ENCODE peak calls at places on chromosome 18, in five cellular contexts. G, H, F, U and B are unnamed samples.
A peak's percentile ranks its signal among the peaks of the same experiment; 100 is the strongest.

GRCh38 chr18:3722662-3723433 is 272.9 kb downstream of the TGIF1 start:
- DNase-seq in H (no peak), G (peak; percentile 83), U (no peak), F (peak; percentile 13), B (peak; percentile 36)

GRCh38 chr18:3453540-3454364 is 3.8 kb downstream of the TGIF1 start:
- DNase-seq in F (peak; percentile 76), G (peak; percentile 98), H (peak; percentile 90), U (peak; percentile 20), B (peak; percentile 68)

GRCh38 chr18:61589724-61590065 is 256.5 kb downstream of the CDH20 start:
- DNase-seq in F (peak; percentile 17), H (no peak), G (peak; percentile 86), U (no peak), B (no peak)

GRCh38 chr18:2173464-2173863 is 397.8 kb downstream of the METTL4 start:
- DNase-seq in H (no peak), F (peak; percentile 46), G (peak; percentile 48), U (no peak), B (no peak)

GRCh38 chr18:45654677-45655076 is 39.4 kb downstream of the SLC14A2 start:
- DNase-seq in F (no peak), U (no peak), H (no peak), G (no peak), B (no peak)

GRCh38 chr18:33923980-33924379 is 300.7 kb downstream of the NOL4 start:
- DNase-seq in H (no peak), G (no peak), F (no peak), U (no peak), B (no peak)

GRCh38 chr18:76647322-76647721 is 152.3 kb upstream of the ZNF516 start:
- DNase-seq in F (no peak), U (no peak), H (no peak), G (no peak), B (no peak)

GRCh38 chr18:80179857-80180558 is 67.3 kb downstream of the PARD6G start:
- DNase-seq in H (no peak), F (no peak), U (no peak), G (no peak), B (no peak)

DNA sequence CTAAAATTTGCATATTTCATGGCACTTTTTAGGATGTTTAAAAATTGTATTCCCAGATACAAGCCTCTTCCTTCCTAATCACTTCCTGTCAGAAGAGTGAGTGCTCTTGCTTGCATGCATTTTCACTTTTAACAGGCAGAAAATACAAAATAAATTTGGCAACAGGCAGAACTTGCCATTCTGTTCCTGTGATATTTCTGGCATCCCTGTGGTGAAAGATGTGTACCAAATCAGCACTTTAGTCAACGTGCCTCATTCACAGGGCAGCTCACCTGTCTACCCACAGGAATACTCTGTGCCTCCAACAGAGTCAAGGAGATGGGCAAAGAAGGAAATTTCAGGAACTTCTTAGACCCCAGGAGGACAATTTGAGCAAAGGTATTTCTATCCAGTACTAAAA is 360.9 kb downstream of the AKAIN1 start:
- DNase-seq in G (no peak), H (no peak), U (no peak), F (no peak), B (no peak)
- TF ChIP-seq POLR2A in G (no peak), H (no peak), U (no peak), F (no peak), B (no peak)

DNA sequence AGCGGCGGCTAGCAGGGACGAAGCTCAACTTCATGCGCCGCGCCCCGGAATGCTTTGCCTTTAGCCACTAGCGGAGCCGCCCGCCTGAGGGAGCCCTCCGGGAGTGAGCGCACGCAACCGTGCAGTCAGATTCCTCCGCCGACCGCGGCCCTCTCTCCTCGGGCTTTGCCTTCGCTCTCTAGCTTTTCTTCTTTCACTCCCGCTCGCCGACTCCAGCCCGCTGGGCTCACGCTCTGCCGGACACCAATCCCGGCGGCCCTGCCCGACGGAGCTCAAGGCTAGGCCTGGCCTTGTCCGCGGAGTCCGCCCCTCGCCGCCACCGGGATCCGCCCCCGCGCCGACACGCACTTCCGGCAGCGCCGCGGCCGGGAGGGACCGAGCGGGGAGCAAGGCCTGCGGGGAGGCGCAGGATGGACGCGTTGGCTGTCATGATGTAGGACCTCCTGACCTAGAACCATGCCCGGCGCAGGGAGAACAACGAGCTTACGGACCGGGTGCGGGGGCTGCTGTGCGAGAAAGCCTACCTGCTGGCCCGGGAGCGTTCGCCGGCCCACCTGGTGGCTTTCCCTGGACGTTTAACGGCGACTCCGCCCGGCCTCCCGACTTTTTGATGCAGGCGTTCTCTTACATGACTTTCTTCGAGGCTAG is 40.8 kb upstream of the AKAIN1 start:
- DNase-seq in U (peak; percentile 83), F (peak; percentile 89), H (peak; percentile 94), G (peak; percentile 85), B (peak; percentile 96)
- TF ChIP-seq POLR2A in U (peak; percentile 75), F (peak; percentile 82), H (peak; percentile 44), G (peak; percentile 78), B (peak; percentile 79)

GRCh38 chr18:31042391-31043181 is at the start of gene DSC3:
- DNase-seq in U (no peak), F (peak; percentile 39), G (no peak), H (no peak), B (no peak)
- TF ChIP-seq POLR2A in U (no peak), F (no peak), G (no peak), H (no peak), B (no peak)

DNA sequence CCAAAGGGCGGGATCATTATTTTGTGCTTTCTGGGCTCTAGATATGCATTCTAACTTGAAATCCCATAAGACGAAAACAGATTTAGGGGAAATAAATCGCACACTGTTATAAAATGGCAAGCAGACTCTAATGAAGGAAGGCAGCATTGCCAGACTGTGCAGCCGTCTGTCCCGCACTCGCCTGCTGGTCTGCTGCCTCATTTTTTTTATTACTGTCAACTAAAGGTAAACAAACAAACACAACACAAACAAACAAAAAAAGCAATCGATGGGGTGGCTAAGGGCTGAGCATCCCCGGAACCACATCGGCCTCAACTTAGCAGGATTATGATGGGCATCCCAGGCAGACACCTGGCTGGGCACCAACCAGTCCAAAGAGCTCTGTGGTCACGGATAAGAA is 24.3 kb downstream of the ZNF521 start:
- DNase-seq in U (no peak), G (no peak), F (no peak), H (no peak), B (no peak)
- TF ChIP-seq POLR2A in U (no peak), G (no peak), F (no peak), H (no peak), B (no peak)

DNA sequence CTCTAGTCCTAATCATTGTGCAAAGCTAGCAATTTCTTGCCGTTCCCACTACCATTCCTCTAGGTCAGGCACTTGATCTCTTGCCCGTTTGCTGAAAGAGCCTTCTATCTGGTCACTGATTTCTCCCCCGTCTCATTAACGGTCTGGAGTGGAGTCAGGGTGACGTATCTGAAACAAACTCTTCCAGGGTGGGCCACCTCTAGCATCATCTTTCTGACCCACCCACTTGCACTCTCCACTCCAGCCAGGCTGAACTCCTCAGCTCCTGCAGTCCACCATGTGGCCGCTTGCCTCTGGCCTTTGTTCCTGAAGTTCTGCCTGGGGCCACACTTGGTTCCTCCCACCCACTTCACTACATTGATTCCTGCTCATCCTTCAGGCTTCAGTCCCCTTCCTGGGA is 13.3 kb downstream of the BCL2 start:
- DNase-seq in G (no peak), H (no peak), F (no peak), U (no peak), B (no peak)
- TF ChIP-seq POLR2A in G (no peak), H (no peak), F (no peak), U (no peak), B (no peak)

GRCh38 chr18:21131698-21132230 is 20.2 kb upstream of the ROCK1 start:
- DNase-seq in G (no peak), H (no peak), F (no peak), U (no peak), B (no peak)
- TF ChIP-seq POLR2A in G (no peak), H (no peak), F (no peak), U (no peak), B (no peak)